ENCODE peak calls at places on chromosomes 16 and 17, in four cellular contexts. M, T, V and G are unnamed samples.
A peak's percentile ranks its signal among the peaks of the same experiment; 100 is the strongest.

GRCh38 chr16:14007460-14007859 is 63.7 kb upstream of the MRTFB start:
- DNase-seq in M (no peak), T (no peak), V (no peak), G (no peak)

GRCh38 chr17:83149761-83150251 is 70.4 kb downstream of the METRNL start:
- DNase-seq in M (no peak), T (no peak), V (no peak), G (no peak)

GRCh38 chr17:45127583-45128300 is 4.6 kb downstream of the PLCD3 start:
- DNase-seq in M (peak; percentile 38), T (no peak), V (peak; percentile 67), G (no peak)

GRCh38 chr17:3613139-3613538 is 3.9 kb upstream of the TRPV1 start:
- DNase-seq in M (no peak), T (no peak), V (no peak), G (no peak)

GRCh38 chr17:56185491-56185890 is 32.2 kb downstream of the ANKFN1 start:
- DNase-seq in M (no peak), T (no peak), V (no peak), G (no peak)

GRCh38 chr17:8856869-8857575 is 10.5 kb downstream of the PIK3R6 start:
- DNase-seq in M (no peak), T (no peak), V (no peak), G (no peak)

GRCh38 chr17:56309897-56310296 is 156.6 kb downstream of the ANKFN1 start:
- DNase-seq in M (no peak), T (peak; percentile 56), V (no peak), G (no peak)

GRCh38 chr17:37292429-37293139 is 83.2 kb upstream of the C17orf78 start:
- DNase-seq in M (peak; percentile 18), T (no peak), V (no peak), G (no peak)

GRCh38 chr17:419073-419735 is 66.6 kb upstream of the RPH3AL start:
- DNase-seq in M (no peak), T (no peak), V (no peak), G (no peak)

GRCh38 chr16:75298252-75298651 is 46.8 kb upstream of the BCAR1 start:
- DNase-seq in M (no peak), T (no peak), V (no peak), G (no peak)

GRCh38 chr16:78122774-78123315 is 23.4 kb downstream of the WWOX start:
- DNase-seq in M (peak; percentile 30), T (peak; percentile 41), V (no peak), G (no peak)

GRCh38 chr17:27256225-27257030 is 37.5 kb upstream of the WSB1 start:
- DNase-seq in M (no peak), T (no peak), V (no peak), G (no peak)

GRCh38 chr16:84851192-84852127 is 31.7 kb downstream of the CRISPLD2 start:
- DNase-seq in M (no peak), T (peak; percentile 67), V (no peak), G (no peak)

GRCh38 chr17:57574040-57574513 is 171.0 kb downstream of the CCDC182 start:
- DNase-seq in M (no peak), T (no peak), V (peak; percentile 62), G (no peak)

GRCh38 chr17:31824771-31825360 is 34.2 kb downstream of the COPRS start:
- DNase-seq in M (no peak), T (no peak), V (no peak), G (no peak)

GRCh38 chr17:36501963-36502362 is 15.5 kb downstream of the ZNHIT3 start:
- DNase-seq in M (no peak), T (no peak), V (no peak), G (no peak)

GRCh38 chr17:74446551-74447500 is 14.9 kb downstream of the GPRC5C start:
- DNase-seq in M (peak; percentile 77), T (no peak), V (peak; percentile 68), G (no peak)

GRCh38 chr16:8549843-8550412 is 40.4 kb downstream of the TMEM114 start:
- DNase-seq in M (no peak), T (no peak), V (no peak), G (no peak)

GRCh38 chr17:83192161-83192788 is 112.9 kb downstream of the METRNL start:
- DNase-seq in M (no peak), T (no peak), V (peak; percentile 12), G (peak; percentile 27)

GRCh38 chr16:50326835-50327465 is 41.8 kb downstream of the BRD7 start:
- DNase-seq in M (no peak), T (no peak), V (no peak), G (no peak)

GRCh38 chr17:50146230-50146926 is 4.1 kb downstream of the PPP1R9B start:
- DNase-seq in M (no peak), T (no peak), V (no peak), G (no peak)

GRCh38 chr17:50807675-50808074 is 27.7 kb upstream of the WFIKKN2 start:
- DNase-seq in M (no peak), T (no peak), V (no peak), G (no peak)

GRCh38 chr17:71864754-71865153 is 256.1 kb upstream of the SOX9 start:
- DNase-seq in M (no peak), T (no peak), V (no peak), G (no peak)

GRCh38 chr17:3944485-3945388 is 19.5 kb downstream of the ATP2A3 start:
- DNase-seq in M (no peak), T (peak; percentile 72), V (peak; percentile 72), G (no peak)

GRCh38 chr17:79497949-79498348 is 112.9 kb downstream of the RBFOX3 start:
- DNase-seq in M (no peak), T (no peak), V (no peak), G (no peak)

GRCh38 chr17:78898075-78898836 is 4.7 kb downstream of the CEP295NL start:
- DNase-seq in M (no peak), T (no peak), V (no peak), G (no peak)

GRCh38 chr17:77959216-77959925 is 868 bp downstream of the TNRC6C start:
- DNase-seq in M (peak; percentile 30), T (peak; percentile 25), V (peak; percentile 22), G (no peak)

GRCh38 chr17:67128700-67129099 is 84.3 kb downstream of the CACNG1 start:
- DNase-seq in M (no peak), T (no peak), V (no peak), G (no peak)

GRCh38 chr17:35892091-35892637 is 12.0 kb upstream of the CCL5 start:
- DNase-seq in M (no peak), T (no peak), V (no peak), G (no peak)

GRCh38 chr16:16045311-16045710 is 95.9 kb downstream of the ABCC1 start:
- DNase-seq in M (no peak), T (peak; percentile 17), V (no peak), G (no peak)

GRCh38 chr17:36082062-36082461 is 7.9 kb downstream of the CCL3 start:
- DNase-seq in M (no peak), T (no peak), V (no peak), G (no peak)

GRCh38 chr17:79022507-79022991 is 1.4 kb upstream of the C1QTNF1 start:
- DNase-seq in M (no peak), T (no peak), V (peak; percentile 25), G (no peak)

GRCh38 chr17:82938486-82939212 is 98.8 kb upstream of the ZNF750 start:
- DNase-seq in M (no peak), T (no peak), V (no peak), G (peak; percentile 11)

GRCh38 chr17:33233855-33234228 is 59.3 kb downstream of the ASIC2 start:
- DNase-seq in M (peak; percentile 13), T (no peak), V (peak; percentile 22), G (no peak)

GRCh38 chr16:74034862-74035261 is 261.8 kb upstream of the PSMD7 start:
- DNase-seq in M (no peak), T (peak; percentile 16), V (no peak), G (no peak)
- TF ChIP-seq CTCF in M (no peak), T (no peak), V (peak; percentile 10), G (peak; percentile 41)

GRCh38 chr16:88570691-88571092 is 489 bp downstream of the ZC3H18 start:
- DNase-seq in M (peak; percentile 39), T (peak; percentile 18), V (no peak), G (no peak)
- H3K27ac ChIP-seq in M (peak overlapping the region; percentile 62), T (peak overlapping the region; percentile 78), V (peak overlapping the region; percentile 82), G (no peak overlapping the region)

GRCh38 chr17:69679839-69680238 is 265.3 kb downstream of the MAP2K6 start:
- DNase-seq in M (no peak), T (no peak), V (no peak), G (no peak)

GRCh38 chr17:69672924-69673323 is 258.4 kb downstream of the MAP2K6 start:
- DNase-seq in M (no peak), T (no peak), V (no peak), G (no peak)

GRCh38 chr17:69677130-69677529 is 262.6 kb downstream of the MAP2K6 start:
- DNase-seq in M (no peak), T (no peak), V (no peak), G (no peak)
- TF ChIP-seq CTCF in M (no peak), T (no peak), V (no peak), G (peak; percentile 50)

DNA sequence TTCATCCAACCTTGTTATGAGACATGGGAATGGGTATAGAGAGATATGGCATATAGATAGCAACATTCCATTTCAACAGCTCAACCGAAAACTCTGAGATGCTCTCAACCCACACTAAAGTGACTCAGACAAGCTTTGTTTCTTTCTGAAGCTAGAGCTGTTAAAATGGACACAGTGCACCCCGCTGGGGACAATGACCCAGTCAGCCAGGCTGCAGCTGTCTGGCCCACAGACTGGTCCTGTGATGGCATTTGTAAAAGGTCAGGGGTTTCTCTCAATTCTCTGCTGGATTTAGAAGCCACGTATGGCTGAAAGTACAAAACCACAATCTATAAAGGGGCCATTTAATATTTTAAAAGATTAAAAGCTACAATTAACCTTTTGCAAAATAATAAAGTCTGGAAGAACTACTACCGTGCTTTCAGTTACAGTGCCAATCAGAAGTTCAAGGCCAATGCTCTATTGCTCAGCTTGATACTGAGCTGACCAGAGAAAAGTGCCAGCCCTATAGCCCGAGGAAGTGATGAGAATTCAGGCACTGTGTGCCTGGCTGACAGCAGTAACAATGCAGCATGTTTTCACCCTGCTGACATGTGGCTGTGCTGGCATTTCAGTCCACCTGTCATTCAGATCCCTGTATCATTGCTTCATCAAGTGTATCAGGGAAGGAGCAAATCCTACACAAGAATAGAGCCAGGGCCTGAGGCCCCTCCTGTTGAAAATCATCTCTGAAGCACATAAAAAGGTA is 60.2 kb downstream of the TEX2 start:
- DNase-seq in M (no peak), T (peak; percentile 41), V (no peak), G (peak; percentile 73)
- H3K27ac ChIP-seq in M (no peak overlapping the region), T (no peak overlapping the region), V (no peak overlapping the region), G (peak overlapping the region; percentile 93)

GRCh38 chr17:18962494-18962815 is 10.5 kb downstream of the SLC5A10 start:
- DNase-seq in M (no peak), T (no peak), V (no peak), G (no peak)
- TF ChIP-seq CTCF in M (no peak), T (no peak), V (no peak), G (no peak)

DNA sequence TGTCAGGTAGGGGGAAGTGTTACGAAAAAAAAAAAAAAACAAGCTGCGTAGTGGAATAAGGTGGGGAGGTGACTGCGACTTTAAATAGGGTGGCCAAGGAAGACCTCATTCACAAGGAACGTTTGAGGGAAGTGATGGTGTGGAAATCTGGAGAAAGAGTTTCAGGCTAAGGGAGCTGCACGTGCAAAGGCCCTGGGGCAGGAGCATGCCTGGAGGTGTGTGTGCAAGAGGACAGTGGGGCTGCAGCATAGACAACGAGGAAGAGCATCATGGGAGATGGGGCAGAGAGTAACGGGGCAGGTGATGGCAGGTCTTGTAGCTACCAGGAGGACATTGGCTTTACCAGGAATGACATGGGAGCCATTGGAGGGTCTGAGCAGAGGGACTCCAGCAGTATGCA is 12.0 kb downstream of the GSG1L start:
- DNase-seq in M (no peak), T (no peak), V (no peak), G (no peak)
- H3K27ac ChIP-seq in M (no peak overlapping the region), T (no peak overlapping the region), V (no peak overlapping the region), G (no peak overlapping the region)